ENCODE peak calls at places on chromosome 19, in ten cellular contexts. E is tibial artery; S is cerebellum; I is stimulated activated effector memory CD8-positive, alpha-beta T cell treated with anti-CD3 and anti-CD28 coated beads, Interleukin-12 subunit alpha, Interleukin-12 subunit beta, amount 100 ng/mL, for 72 hours; A is NCI-H1417; L is T-cell; F is amygdala; V is cardiac muscle cell; J is ELF-1; Z is immature natural killer cell. R is an unnamed sample.

GRCh38 chr19:39951065-39951650 is 16.7 kb upstream of the FCGBP start:
- DNase-seq in E (no peak), S (no peak), I (no peak), A (no peak), L (no peak), F (no peak), V (no peak), J (no peak), Z (no peak), R (no peak)

GRCh38 chr19:46225558-46226004 is 4.0 kb upstream of the IGFL1 start:
- DNase-seq in E (no peak), S (no peak), I (no peak), A (no peak), L (no peak), F (no peak), V (peak; percentile 37), J (peak; percentile 19), Z (peak; percentile 60), R (peak; percentile 12)

GRCh38 chr19:47885067-47885463 is 1.1 kb downstream of the SULT2A1 start:
- DNase-seq in E (no peak), S (no peak), I (no peak), A (no peak), L (no peak), F (no peak), V (no peak), J (no peak), Z (no peak), R (no peak)

GRCh38 chr19:18514800-18515682 is 6.8 kb downstream of the ELL start:
- DNase-seq in E (peak; percentile 45), S (no peak), I (no peak), A (no peak), L (peak; percentile 48), F (no peak), V (peak; percentile 87), J (peak; percentile 56), Z (no peak), R (no peak)

GRCh38 chr19:52665047-52665446 is 26.9 kb upstream of the ZNF83 start:
- DNase-seq in E (no peak), S (no peak), I (no peak), A (no peak), L (no peak), F (no peak), V (no peak), J (peak; percentile 21), Z (no peak), R (no peak)

GRCh38 chr19:29617336-29618266 is 11.5 kb downstream of the POP4 start:
- DNase-seq in E (no peak), S (no peak), I (no peak), A (no peak), L (no peak), F (no peak), V (no peak), J (no peak), Z (no peak), R (no peak)

GRCh38 chr19:49114630-49115363 is 627 bp downstream of the LIN7B start:
- DNase-seq in E (peak; percentile 65), S (peak; percentile 88), I (peak; percentile 69), A (peak; percentile 50), L (peak; percentile 42), F (peak; percentile 58), V (peak; percentile 69), J (peak; percentile 78), Z (no peak), R (peak; percentile 60)

GRCh38 chr19:39310558-39311311 is 9.9 kb downstream of the LRFN1 start:
- DNase-seq in E (no peak), S (peak; percentile 88), I (no peak), A (no peak), L (no peak), F (peak; percentile 34), V (peak; percentile 31), J (peak; percentile 70), Z (no peak), R (no peak)

GRCh38 chr19:51127755-51128154 is 3.0 kb downstream of the SIGLEC9 start:
- DNase-seq in E (peak; percentile 49), S (no peak), I (no peak), A (no peak), L (no peak), F (no peak), V (peak; percentile 88), J (no peak), Z (peak; percentile 20), R (no peak)

GRCh38 chr19:42174188-42174587 is 41.9 kb upstream of the POU2F2 start:
- DNase-seq in E (no peak), S (no peak), I (no peak), A (no peak), L (no peak), F (no peak), V (no peak), J (no peak), Z (no peak), R (no peak)

GRCh38 chr19:46111376-46111775 is 13.1 kb downstream of the IGFL3 start:
- DNase-seq in E (no peak), S (no peak), I (no peak), A (no peak), L (no peak), F (no peak), V (no peak), J (no peak), Z (no peak), R (no peak)

GRCh38 chr19:54684537-54684936 is 21.8 kb downstream of the LILRB4 start:
- DNase-seq in E (no peak), S (no peak), I (no peak), A (no peak), L (no peak), F (no peak), V (peak; percentile 2), J (peak; percentile 28), Z (peak; percentile 53), R (no peak)

GRCh38 chr19:6868341-6868740 is 19.0 kb upstream of the ADGRE1 start:
- DNase-seq in E (peak; percentile 41), S (no peak), I (no peak), A (no peak), L (no peak), F (no peak), V (peak; percentile 41), J (no peak), Z (no peak), R (no peak)

GRCh38 chr19:48961051-48961649 is 4.0 kb upstream of the FTL start:
- DNase-seq in E (no peak), S (no peak), I (no peak), A (no peak), L (no peak), F (no peak), V (no peak), J (peak; percentile 18), Z (no peak), R (peak; percentile 8)

GRCh38 chr19:2428027-2428690 is 773 bp upstream of the TIMM13 start:
- DNase-seq in E (no peak), S (peak; percentile 49), I (no peak), A (peak; percentile 62), L (no peak), F (no peak), V (peak; percentile 33), J (peak; percentile 79), Z (no peak), R (no peak)

GRCh38 chr19:57434386-57435061 is 601 bp upstream of the ZNF749 start:
- DNase-seq in E (no peak), S (no peak), I (no peak), A (no peak), L (no peak), F (no peak), V (no peak), J (peak; percentile 18), Z (no peak), R (no peak)

GRCh38 chr19:50461066-50461875 is 15.0 kb upstream of the EMC10 start:
- DNase-seq in E (peak; percentile 58), S (peak; percentile 56), I (peak; percentile 79), A (peak; percentile 54), L (peak; percentile 48), F (peak; percentile 27), V (peak; percentile 76), J (peak; percentile 83), Z (peak; percentile 48), R (peak; percentile 51)

GRCh38 chr19:7554990-7555864 is 19.7 kb downstream of the PNPLA6 start:
- DNase-seq in E (no peak), S (no peak), I (no peak), A (no peak), L (no peak), F (no peak), V (no peak), J (peak; percentile 92), Z (no peak), R (peak; percentile 23)

GRCh38 chr19:13962738-13963602 is 10.7 kb downstream of the DCAF15 start:
- DNase-seq in E (no peak), S (peak; percentile 26), I (no peak), A (no peak), L (no peak), F (no peak), V (peak; percentile 73), J (peak; percentile 60), Z (no peak), R (no peak)

GRCh38 chr19:47109177-47109540 is 4.4 kb downstream of the ZC3H4 start:
- DNase-seq in E (no peak), S (no peak), I (no peak), A (no peak), L (no peak), F (no peak), V (no peak), J (no peak), Z (no peak), R (no peak)

GRCh38 chr19:53467138-53467502 is 413 bp upstream of the ZNF813 start:
- DNase-seq in E (peak; percentile 26), S (no peak), I (no peak), A (no peak), L (no peak), F (no peak), V (no peak), J (no peak), Z (no peak), R (peak; percentile 8)

GRCh38 chr19:51439021-51439465 is 19.2 kb downstream of the SIGLEC8 start:
- DNase-seq in E (no peak), S (no peak), I (peak; percentile 59), A (no peak), L (peak; percentile 16), F (no peak), V (peak; percentile 26), J (no peak), Z (peak; percentile 42), R (peak; percentile 15)

GRCh38 chr19:54208784-54209057 is 8.1 kb downstream of the RPS9 start:
- DNase-seq in E (no peak), S (no peak), I (peak; percentile 63), A (no peak), L (no peak), F (no peak), V (peak; percentile 44), J (no peak), Z (no peak), R (peak; percentile 29)

GRCh38 chr19:29121684-29122083 is 91.3 kb downstream of the UQCRFS1 start:
- DNase-seq in E (peak; percentile 30), S (no peak), I (no peak), A (no peak), L (no peak), F (no peak), V (peak; percentile 6), J (peak; percentile 52), Z (no peak), R (no peak)

GRCh38 chr19:27748551-27749152 is 1464.3 kb downstream of the UQCRFS1 start:
- DNase-seq in E (peak; percentile 5), S (no peak), I (no peak), A (no peak), L (no peak), F (no peak), V (no peak), J (no peak), Z (no peak), R (no peak)

GRCh38 chr19:10726268-10726667 is 8.4 kb downstream of the DNM2 start:
- DNase-seq in E (no peak), S (no peak), I (no peak), A (no peak), L (no peak), F (no peak), V (no peak), J (no peak), Z (no peak), R (no peak)

GRCh38 chr19:10701955-10702307 is 692 bp downstream of the QTRT1 start:
- DNase-seq in E (no peak), S (no peak), I (peak; percentile 66), A (no peak), L (no peak), F (no peak), V (no peak), J (peak; percentile 72), Z (no peak), R (peak; percentile 51)

GRCh38 chr19:40614595-40615411 is 13.6 kb downstream of the LTBP4 start:
- DNase-seq in E (peak; percentile 92), S (no peak), I (peak; percentile 86), A (peak; percentile 82), L (peak; percentile 72), F (no peak), V (peak; percentile 96), J (peak; percentile 95), Z (peak; percentile 52), R (peak; percentile 91)